ENCODE peak calls at places on chromosomes 6 and 20, in five cellular contexts. I is glutamatergic neuron; K is hepatocyte; Y is NCI-H1436 treated with DMSO at 0.1 percent for 48 hours; X is activated T-helper 1 cell treated with anti-CD3 and anti-CD28 coated beads, Interleukin-2, amount 50 U/mL, for 16 hours. W is an unnamed sample.
A peak's percentile ranks its signal among the peaks of the same experiment; 100 is the strongest.

GRCh38 chr6:52352239-52353008 is 9.5 kb upstream of the PAQR8 start:
- DNase-seq in X (no peak), Y (peak; percentile 81), K (peak; percentile 80), I (no peak), W (no peak)

GRCh38 chr6:24991748-24992467 is 56.1 kb upstream of the RIPOR2 start:
- DNase-seq in X (peak; percentile 52), Y (no peak), K (peak; percentile 70), I (peak; percentile 58), W (peak; percentile 51)

GRCh38 chr6:81166770-81167169 is 585.7 kb downstream of the TENT5A start:
- DNase-seq in I (no peak), Y (no peak), K (no peak), X (no peak), W (no peak)

GRCh38 chr6:135145509-135145865 is 35.6 kb upstream of the MYB start:
- DNase-seq in I (no peak), X (no peak), Y (no peak), K (no peak), W (no peak)

GRCh38 chr6:82780334-82780733 is 285.3 kb downstream of the UBE3D start:
- DNase-seq in K (no peak), I (no peak), Y (no peak), X (no peak), W (no peak)

GRCh38 chr6:3764516-3765333 is 13.2 kb upstream of the PXDC1 start:
- DNase-seq in K (no peak), X (no peak), Y (no peak), I (no peak), W (no peak)

GRCh38 chr20:40913224-40913821 is 115.3 kb upstream of the TOP1 start:
- DNase-seq in K (no peak), X (no peak), I (no peak), Y (no peak), W (no peak)

GRCh38 chr6:34246563-34247391 is 2.0 kb downstream of the SMIM29 start:
- DNase-seq in I (peak; percentile 67), K (peak; percentile 47), X (no peak), Y (no peak), W (no peak)

GRCh38 chr20:62282877-62283503 is 19.8 kb upstream of the ADRM1 start:
- DNase-seq in K (no peak), X (no peak), I (no peak), Y (no peak), W (no peak)

GRCh38 chr20:53020834-53021233 is 48.7 kb downstream of the TSHZ2 start:
- DNase-seq in Y (no peak), X (no peak), I (no peak), K (no peak), W (no peak)

GRCh38 chr20:36149469-36149868 is 5.1 kb upstream of the EPB41L1 start:
- DNase-seq in X (no peak), I (no peak), Y (no peak), K (no peak), W (no peak)

GRCh38 chr6:38701551-38701950 is 1.4 kb downstream of the GLO1 start:
- DNase-seq in I (no peak), K (no peak), Y (no peak), X (no peak), W (no peak)

GRCh38 chr20:62019881-62020492 is 45.7 kb downstream of the TAF4 start:
- DNase-seq in K (no peak), I (no peak), X (no peak), Y (no peak), W (no peak)

GRCh38 chr20:9103955-9104354 is 35.1 kb downstream of the PLCB4 start:
- DNase-seq in K (no peak), Y (no peak), I (no peak), X (no peak), W (no peak)

GRCh38 chr6:55182016-55182650 is 7.8 kb downstream of the HCRTR2 start:
- DNase-seq in Y (no peak), X (no peak), K (no peak), I (no peak), W (no peak)

GRCh38 chr6:43009124-43009523 is 4.6 kb downstream of the MEA1 start:
- DNase-seq in I (peak; percentile 53), K (peak; percentile 63), X (no peak), Y (no peak), W (no peak)

GRCh38 chr6:36432151-36432633 is 10.5 kb downstream of the PXT1 start:
- DNase-seq in Y (no peak), I (no peak), K (no peak), X (no peak), W (no peak)

GRCh38 chr20:56373942-56374341 is 15.2 kb downstream of the FAM210B start:
- DNase-seq in X (no peak), Y (no peak), K (peak; percentile 62), I (no peak), W (no peak)

GRCh38 chr6:20379231-20379630 is 22.4 kb upstream of the E2F3 start:
- DNase-seq in K (no peak), I (no peak), Y (no peak), X (no peak), W (no peak)

GRCh38 chr6:52285174-52286068 is 879 bp upstream of the MCM3 start:
- DNase-seq in Y (no peak), K (no peak), I (no peak), X (no peak), W (no peak)

GRCh38 chr6:28838289-28838633 is 85.5 kb downstream of the TRIM27 start:
- DNase-seq in X (peak; percentile 57), I (peak; percentile 40), K (peak; percentile 87), Y (peak; percentile 55), W (peak; percentile 51)

GRCh38 chr20:44334306-44334705 is 2.5 kb upstream of the R3HDML start:
- DNase-seq in Y (no peak), X (no peak), K (no peak), I (no peak), W (no peak)

GRCh38 chr6:25435397-25435985 is 156.3 kb downstream of the CARMIL1 start:
- DNase-seq in X (no peak), K (no peak), I (no peak), Y (no peak), W (no peak)

GRCh38 chr6:135299256-135299655 is 118.1 kb downstream of the MYB start:
- DNase-seq in I (no peak), X (no peak), Y (no peak), K (no peak), W (no peak)

GRCh38 chr6:152170702-152171667 is 363.5 kb downstream of the ESR1 start:
- DNase-seq in K (peak; percentile 38), Y (no peak), I (no peak), X (peak; percentile 50), W (peak; percentile 14)

GRCh38 chr6:14747881-14748520 is 497.9 kb upstream of the JARID2 start:
- DNase-seq in K (no peak), Y (no peak), X (peak; percentile 23), I (no peak), W (no peak)

GRCh38 chr6:41271901-41272395 is 14.5 kb downstream of the TREM1 start:
- DNase-seq in X (no peak), K (no peak), I (no peak), Y (no peak), W (no peak)

GRCh38 chr20:17823382-17824144 is 123.8 kb downstream of the BANF2 start:
- DNase-seq in I (no peak), Y (no peak), K (peak; percentile 52), X (no peak), W (no peak)

GRCh38 chr20:57625181-57625958 is 5.1 kb upstream of the ZBP1 start:
- DNase-seq in Y (no peak), K (no peak), I (no peak), X (no peak), W (no peak)

GRCh38 chr6:69090132-69090531 is 455.1 kb downstream of the ADGRB3 start:
- DNase-seq in K (peak; percentile 5), I (no peak), X (no peak), Y (no peak), W (no peak)

GRCh38 chr6:125748534-125749111 is 809 bp upstream of the HEY2 start:
- DNase-seq in I (no peak), Y (no peak), K (no peak), X (no peak), W (no peak)

GRCh38 chr20:61414455-61414991 is 162.5 kb downstream of the CDH4 start:
- DNase-seq in K (no peak), Y (no peak), I (no peak), X (no peak), W (no peak)

W was measured in T-helper 9 cell.